ENCODE peak calls at places on chromosomes 16 and 17, in seven cellular contexts. One of them, this sample, is unnamed.

GRCh38 chr16:29784901-29785500 is 5.5 kb upstream of the KIF22 start:
- DNase-seq in psoas muscle: peak
- DNase-seq in Calu3: peak
- DNase-seq in posterior cingulate gyrus: peak
- DNase-seq in ELF-1: peak
- DNase-seq in stimulated activated CD8-positive, alpha-beta memory T cell treated with anti-CD3 and anti-CD28 coated beads, Interleukin-4, amount 100 ng/mL, for 4 hours: peak
- DNase-seq in small intestine: no peak
- DNase-seq in this sample: peak

GRCh38 chr16:30401768-30402425 is 5.5 kb upstream of the ZNF771 start:
- DNase-seq in stimulated activated CD8-positive, alpha-beta memory T cell treated with anti-CD3 and anti-CD28 coated beads, Interleukin-4, amount 100 ng/mL, for 4 hours: no peak
- DNase-seq in Calu3: no peak
- DNase-seq in posterior cingulate gyrus: no peak
- DNase-seq in psoas muscle: no peak
- DNase-seq in ELF-1: no peak
- DNase-seq in small intestine: peak
- DNase-seq in this sample: no peak

GRCh38 chr17:52158450-52159042 is at the start of gene CA10:
- DNase-seq in Calu3: no peak
- DNase-seq in small intestine: no peak
- DNase-seq in psoas muscle: no peak
- DNase-seq in stimulated activated CD8-positive, alpha-beta memory T cell treated with anti-CD3 and anti-CD28 coated beads, Interleukin-4, amount 100 ng/mL, for 4 hours: no peak
- DNase-seq in posterior cingulate gyrus: peak
- DNase-seq in ELF-1: peak
- DNase-seq in this sample: no peak

GRCh38 chr16:11491524-11491923 is 95.2 kb downstream of the LITAF start:
- DNase-seq in posterior cingulate gyrus: no peak
- DNase-seq in psoas muscle: no peak
- DNase-seq in ELF-1: no peak
- DNase-seq in Calu3: no peak
- DNase-seq in stimulated activated CD8-positive, alpha-beta memory T cell treated with anti-CD3 and anti-CD28 coated beads, Interleukin-4, amount 100 ng/mL, for 4 hours: no peak
- DNase-seq in small intestine: peak
- DNase-seq in this sample: no peak

GRCh38 chr17:55895112-55895759 is 144.4 kb downstream of the PCTP start:
- DNase-seq in posterior cingulate gyrus: no peak
- DNase-seq in psoas muscle: peak
- DNase-seq in stimulated activated CD8-positive, alpha-beta memory T cell treated with anti-CD3 and anti-CD28 coated beads, Interleukin-4, amount 100 ng/mL, for 4 hours: no peak
- DNase-seq in Calu3: no peak
- DNase-seq in small intestine: no peak
- DNase-seq in ELF-1: no peak
- DNase-seq in this sample: no peak

GRCh38 chr16:5336898-5337297 is 239.3 kb upstream of the EEF2KMT start:
- DNase-seq in ELF-1: no peak
- DNase-seq in posterior cingulate gyrus: no peak
- DNase-seq in Calu3: no peak
- DNase-seq in small intestine: no peak
- DNase-seq in psoas muscle: no peak
- DNase-seq in stimulated activated CD8-positive, alpha-beta memory T cell treated with anti-CD3 and anti-CD28 coated beads, Interleukin-4, amount 100 ng/mL, for 4 hours: no peak
- DNase-seq in this sample: no peak

GRCh38 chr17:63919311-63919723 is 678 bp upstream of the GH1 start:
- DNase-seq in ELF-1: peak
- DNase-seq in stimulated activated CD8-positive, alpha-beta memory T cell treated with anti-CD3 and anti-CD28 coated beads, Interleukin-4, amount 100 ng/mL, for 4 hours: peak
- DNase-seq in Calu3: peak
- DNase-seq in small intestine: peak
- DNase-seq in posterior cingulate gyrus: peak
- DNase-seq in psoas muscle: peak
- DNase-seq in this sample: no peak

GRCh38 chr17:33948299-33948698 is 306.8 kb upstream of the CCL2 start:
- DNase-seq in Calu3: no peak
- DNase-seq in psoas muscle: no peak
- DNase-seq in stimulated activated CD8-positive, alpha-beta memory T cell treated with anti-CD3 and anti-CD28 coated beads, Interleukin-4, amount 100 ng/mL, for 4 hours: no peak
- DNase-seq in ELF-1: no peak
- DNase-seq in posterior cingulate gyrus: no peak
- DNase-seq in small intestine: no peak
- DNase-seq in this sample: no peak

GRCh38 chr17:45414997-45415881 is 17.4 kb downstream of the ARHGAP27 start:
- DNase-seq in psoas muscle: no peak
- DNase-seq in posterior cingulate gyrus: no peak
- DNase-seq in Calu3: peak
- DNase-seq in ELF-1: no peak
- DNase-seq in stimulated activated CD8-positive, alpha-beta memory T cell treated with anti-CD3 and anti-CD28 coated beads, Interleukin-4, amount 100 ng/mL, for 4 hours: no peak
- DNase-seq in small intestine: peak
- DNase-seq in this sample: no peak

GRCh38 chr16:21656795-21657768 is 4.7 kb upstream of the IGSF6 start:
- DNase-seq in small intestine: peak
- DNase-seq in stimulated activated CD8-positive, alpha-beta memory T cell treated with anti-CD3 and anti-CD28 coated beads, Interleukin-4, amount 100 ng/mL, for 4 hours: no peak
- DNase-seq in psoas muscle: no peak
- DNase-seq in ELF-1: peak
- DNase-seq in Calu3: peak
- DNase-seq in posterior cingulate gyrus: no peak
- DNase-seq in this sample: no peak

GRCh38 chr17:18364166-18364565 is 816 bp upstream of the SHMT1 start:
- DNase-seq in stimulated activated CD8-positive, alpha-beta memory T cell treated with anti-CD3 and anti-CD28 coated beads, Interleukin-4, amount 100 ng/mL, for 4 hours: no peak
- DNase-seq in posterior cingulate gyrus: no peak
- DNase-seq in ELF-1: no peak
- DNase-seq in small intestine: no peak
- DNase-seq in Calu3: no peak
- DNase-seq in psoas muscle: no peak
- DNase-seq in this sample: no peak

GRCh38 chr16:11792404-11793260 is 4.4 kb downstream of the ZC3H7A start:
- DNase-seq in stimulated activated CD8-positive, alpha-beta memory T cell treated with anti-CD3 and anti-CD28 coated beads, Interleukin-4, amount 100 ng/mL, for 4 hours: no peak
- DNase-seq in posterior cingulate gyrus: no peak
- DNase-seq in Calu3: no peak
- DNase-seq in small intestine: peak
- DNase-seq in psoas muscle: peak
- DNase-seq in ELF-1: no peak
- DNase-seq in this sample: peak

GRCh38 chr17:28474035-28474640 is 694 bp downstream of the SLC13A2 start:
- DNase-seq in Calu3: no peak
- DNase-seq in psoas muscle: no peak
- DNase-seq in small intestine: peak
- DNase-seq in posterior cingulate gyrus: no peak
- DNase-seq in ELF-1: no peak
- DNase-seq in stimulated activated CD8-positive, alpha-beta memory T cell treated with anti-CD3 and anti-CD28 coated beads, Interleukin-4, amount 100 ng/mL, for 4 hours: no peak
- DNase-seq in this sample: no peak

GRCh38 chr17:83117594-83117993 is 38.2 kb downstream of the METRNL start:
- DNase-seq in Calu3: no peak
- DNase-seq in small intestine: no peak
- DNase-seq in psoas muscle: no peak
- DNase-seq in ELF-1: no peak
- DNase-seq in stimulated activated CD8-positive, alpha-beta memory T cell treated with anti-CD3 and anti-CD28 coated beads, Interleukin-4, amount 100 ng/mL, for 4 hours: no peak
- DNase-seq in posterior cingulate gyrus: no peak
- DNase-seq in this sample: peak

This sample was measured in lower lobe of right lung.